ENCODE peak calls at places on chromosomes 16 and 17, in four cellular contexts. L, X, U and N are unnamed samples.

GRCh38 chr17:63439682-63440081 is 6.4 kb downstream of the CYB561 start:
- DNase-seq in L (peak), U (peak), X (no peak), N (peak)

GRCh38 chr16:12166271-12166670 is 189.7 kb downstream of the SNX29 start:
- DNase-seq in X (no peak), L (no peak), U (no peak), N (no peak)

GRCh38 chr17:80990921-80991644 is 558 bp upstream of the CHMP6 start:
- DNase-seq in U (no peak), L (no peak), X (no peak), N (no peak)

GRCh38 chr16:78659668-78660217 is 560.3 kb downstream of the WWOX start:
- DNase-seq in L (no peak), X (no peak), U (no peak), N (no peak)

GRCh38 chr17:62706598-62707424 is 79.3 kb downstream of the MRC2 start:
- DNase-seq in X (no peak), L (no peak), U (no peak), N (no peak)

GRCh38 chr17:47980516-47980915 is 9.6 kb downstream of the CDK5RAP3 start:
- DNase-seq in U (no peak), L (no peak), X (no peak), N (no peak)

GRCh38 chr17:7060165-7060890 is 16.4 kb upstream of the SLC16A11 start:
- DNase-seq in U (peak), X (no peak), L (peak), N (peak)

GRCh38 chr17:19705771-19706770 is 10.3 kb downstream of the SLC47A2 start:
- DNase-seq in U (no peak), X (no peak), L (no peak), N (no peak)

GRCh38 chr16:85029413-85029794 is 1.8 kb downstream of the KIAA0513 start:
- DNase-seq in U (no peak), L (peak), X (no peak), N (peak)

GRCh38 chr17:20852541-20853370 is 190.1 kb downstream of the USP22 start:
- DNase-seq in X (peak), L (peak), U (no peak), N (peak)

GRCh38 chr17:6248061-6248460 is 177.9 kb downstream of the WSCD1 start:
- DNase-seq in X (no peak), L (no peak), U (no peak), N (no peak)

GRCh38 chr16:67199011-67199807 is at the start of gene ELMO3:
- DNase-seq in X (no peak), L (no peak), U (no peak), N (no peak)

GRCh38 chr17:75922963-75923874 is 17.6 kb downstream of the FBF1 start:
- DNase-seq in U (no peak), X (no peak), L (no peak), N (no peak)

GRCh38 chr17:57332501-57332900 is 76.2 kb downstream of the MSI2 start:
- DNase-seq in U (no peak), X (no peak), L (no peak), N (no peak)

GRCh38 chr16:25124503-25124902 is 13.0 kb downstream of the LCMT1 start:
- DNase-seq in U (no peak), L (no peak), X (no peak), N (no peak)

GRCh38 chr17:80476877-80477646 is 655 bp upstream of the NPTX1 start:
- DNase-seq in U (no peak), X (no peak), L (no peak), N (no peak)

GRCh38 chr16:4613636-4614570 is 785 bp downstream of the UBALD1 start:
- DNase-seq in U (no peak), X (peak), L (peak), N (peak)

GRCh38 chr16:56041556-56042140 is 149.6 kb upstream of the GNAO1 start:
- DNase-seq in X (no peak), L (no peak), U (no peak), N (peak)

GRCh38 chr17:78365561-78366108 is 5.8 kb upstream of the SOCS3 start:
- DNase-seq in L (peak), X (no peak), U (peak), N (peak)

GRCh38 chr16:83400234-83400633 is 407.5 kb upstream of the HSBP1 start:
- DNase-seq in X (no peak), L (no peak), U (no peak), N (no peak)

GRCh38 chr17:40559954-40560591 is 5.2 kb downstream of the CCR7 start:
- DNase-seq in L (peak), U (peak), X (peak), N (peak)

GRCh38 chr17:31067699-31068184 is 27.0 kb upstream of the NF1 start:
- DNase-seq in X (no peak), L (peak), U (peak), N (peak)

GRCh38 chr16:67035364-67035763 is 6.4 kb downstream of the CBFB start:
- DNase-seq in U (no peak), X (no peak), L (no peak), N (no peak)

GRCh38 chr16:11677959-11678881 is 10.0 kb downstream of the SNN start:
- DNase-seq in L (no peak), X (no peak), U (no peak), N (no peak)

GRCh38 chr17:4858068-4858879 is 25.1 kb downstream of the MINK1 start:
- DNase-seq in X (no peak), U (no peak), L (no peak), N (peak)

GRCh38 chr16:88747588-88748301 is 37.3 kb downstream of the PIEZO1 start:
- DNase-seq in L (no peak), U (no peak), X (no peak), N (peak)

GRCh38 chr16:20862162-20862960 is 37.8 kb downstream of the DCUN1D3 start:
- DNase-seq in U (no peak), X (no peak), L (no peak), N (no peak)

GRCh38 chr17:44122825-44123355 is 551 bp downstream of the HDAC5 start:
- DNase-seq in L (no peak), X (no peak), U (no peak), N (no peak)

GRCh38 chr16:89822188-89823086 is 5.8 kb upstream of the SPIRE2 start:
- DNase-seq in U (no peak), L (no peak), X (no peak), N (no peak)

GRCh38 chr16:54208262-54208661 is 78.3 kb downstream of the IRX3 start:
- DNase-seq in L (peak), U (no peak), X (no peak), N (peak)

GRCh38 chr16:49594706-49595534 is 221.3 kb downstream of the C16orf78 start:
- DNase-seq in U (no peak), L (no peak), X (no peak), N (no peak)

GRCh38 chr17:82297280-82297803 is 20.1 kb downstream of the CD7 start:
- DNase-seq in X (peak), L (peak), U (peak), N (peak)

GRCh38 chr16:77836801-77837200 is 48.4 kb downstream of the VAT1L start:
- DNase-seq in L (no peak), U (no peak), X (no peak), N (no peak)

GRCh38 chr16:85928411-85928820 is 29.5 kb downstream of the IRF8 start:
- DNase-seq in X (no peak), L (peak), U (no peak), N (peak)

GRCh38 chr16:29111421-29111820 is 126.6 kb downstream of the LAT start:
- DNase-seq in X (no peak), U (no peak), L (no peak), N (no peak)

GRCh38 chr17:57935833-57936807 is 19.1 kb downstream of the CUEDC1 start:
- DNase-seq in L (peak), X (peak), U (no peak), N (peak)

GRCh38 chr17:30824002-30824355 is 513 bp downstream of the CRLF3 start:
- DNase-seq in X (no peak), L (no peak), U (no peak), N (peak)

GRCh38 chr17:2335726-2336214 is 487 bp downstream of the TSR1 start:
- DNase-seq in U (no peak), X (no peak), L (no peak), N (no peak)

GRCh38 chr17:2337152-2337810 is at the start of gene SGSM2:
- DNase-seq in U (no peak), L (peak), X (peak), N (peak)

GRCh38 chr17:2336215-2337151 is at the start of gene TSR1:
- DNase-seq in X (peak), U (peak), L (peak), N (peak)

DNA sequence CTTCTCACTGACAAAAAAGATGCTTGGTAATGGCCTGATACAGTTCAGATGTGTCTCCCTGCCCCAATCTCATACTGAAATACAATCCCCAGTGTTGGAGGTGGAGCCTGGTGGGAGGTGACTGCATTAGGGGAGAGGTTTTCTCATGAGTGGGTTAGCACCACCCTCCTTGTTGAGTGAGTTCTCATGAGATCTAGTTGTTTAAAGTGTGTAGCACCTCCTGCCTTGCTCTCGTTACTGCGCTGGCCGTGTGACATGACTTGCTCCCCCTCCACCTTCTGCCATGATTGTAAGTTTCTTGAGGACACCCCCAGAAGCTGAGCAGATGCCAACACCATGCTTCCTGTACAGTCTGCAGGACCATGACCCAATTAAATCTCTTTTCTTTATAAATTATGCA is 5.0 kb downstream of the TSR1 start:
- DNase-seq in L (no peak), X (no peak), U (no peak), N (no peak)
- TF ChIP-seq CTCF in L (no peak), X (no peak), U (no peak), N (no peak)

GRCh38 chr16:970766-971581 is at the start of gene LMF1:
- DNase-seq in L (peak), U (peak), X (peak), N (peak)
- H3K4me3 ChIP-seq in L (peak), U (peak), X (peak), N (peak)

GRCh38 chr17:49859991-49860953 is 12.4 kb upstream of the TAC4 start:
- DNase-seq in L (no peak), X (no peak), U (no peak), N (no peak)
- TF ChIP-seq CTCF in L (no peak), X (no peak), U (no peak), N (no peak)

GRCh38 chr17:332023-332422 is 20.6 kb downstream of the RPH3AL start:
- DNase-seq in U (no peak), L (no peak), X (no peak), N (no peak)
- H3K4me3 ChIP-seq in U (no peak), L (no peak), X (peak), N (no peak)